ENCODE peak calls at places on chromosomes 4 and X, in ten cellular contexts. N is suprapubic skin, X is prostate gland, L is K562, Q is transverse colon, O is GM12878, Z is A549, B is HepG2, J is adrenal gland, E is GM12891. M is an unnamed sample.
A peak's percentile ranks its signal among the peaks of the same experiment; 100 is the strongest.

GRCh38 chr4:1401409-1402020 is 4.7 kb downstream of the NKX1-1 start:
- DNase-seq in N (peak; percentile 50), X (no peak), L (no peak), Q (no peak), O (no peak), Z (no peak), B (no peak), J (peak; percentile 7), E (peak; percentile 24), M (no peak)

GRCh38 chrX:140092121-140092520 is 126.8 kb upstream of the CXorf66 start:
- DNase-seq in N (no peak), X (no peak), L (no peak), Q (no peak), O (no peak), Z (no peak), B (no peak), J (no peak), E (no peak), M (no peak)

GRCh38 chrX:118523920-118524319 is 28.3 kb downstream of the DOCK11 start:
- DNase-seq in N (no peak), X (no peak), L (no peak), Q (no peak), O (no peak), Z (no peak), B (no peak), J (no peak), E (no peak), M (no peak)

GRCh38 chr4:131113704-131114103 is 2017.8 kb downstream of the C4orf33 start:
- DNase-seq in N (no peak), X (no peak), L (no peak), Q (no peak), O (no peak), Z (no peak), B (no peak), J (no peak), E (no peak), M (no peak)

GRCh38 chr4:142846105-142846728 is at the start of gene INPP4B:
- DNase-seq in N (no peak), X (peak; percentile 15), L (no peak), Q (peak; percentile 41), O (no peak), Z (peak; percentile 35), B (no peak), J (peak; percentile 46), E (no peak), M (peak; percentile 7)

GRCh38 chrX:134676440-134676839 is 18.2 kb upstream of the PLAC1 start:
- DNase-seq in N (no peak), X (no peak), L (no peak), Q (no peak), O (no peak), Z (peak; percentile 71), B (no peak), J (no peak), E (no peak), M (peak; percentile 18)

GRCh38 chr4:147963839-147964238 is 232.0 kb downstream of the ARHGAP10 start:
- DNase-seq in N (no peak), X (no peak), L (no peak), Q (no peak), O (no peak), Z (no peak), B (no peak), J (no peak), E (no peak), M (no peak)

GRCh38 chr4:80153800-80154546 is 43.3 kb upstream of the PRDM8 start:
- DNase-seq in N (no peak), X (no peak), L (no peak), Q (no peak), O (no peak), Z (no peak), B (no peak), J (no peak), E (no peak), M (no peak)

GRCh38 chr4:58587856-58588255 is 1477.7 kb upstream of the IGFBP7 start:
- DNase-seq in N (no peak), X (no peak), L (no peak), Q (no peak), O (no peak), Z (peak; percentile 56), B (peak; percentile 7), J (no peak), E (no peak), M (no peak)

GRCh38 chrX:120302434-120302833 is 8.8 kb downstream of the TMEM255A start:
- DNase-seq in N (no peak), X (no peak), L (no peak), Q (peak; percentile 37), O (peak; percentile 61), Z (no peak), B (no peak), J (no peak), E (no peak), M (no peak)

GRCh38 chr4:98506462-98507132 is 151.8 kb downstream of the TSPAN5 start:
- DNase-seq in N (no peak), X (no peak), L (peak; percentile 36), Q (no peak), O (no peak), Z (no peak), B (no peak), J (no peak), E (no peak), M (no peak)

GRCh38 chr4:136424052-136424451 is 1108.2 kb downstream of the PCDH18 start:
- DNase-seq in N (no peak), X (no peak), L (no peak), Q (no peak), O (no peak), Z (no peak), B (no peak), J (no peak), E (no peak), M (no peak)

GRCh38 chr4:6198278-6198677 is 2.1 kb downstream of the JAKMIP1 start:
- DNase-seq in N (no peak), X (no peak), L (no peak), Q (no peak), O (no peak), Z (no peak), B (no peak), J (no peak), E (no peak), M (no peak)

GRCh38 chrX:132636080-132636479 is 147.2 kb upstream of the MBNL3 start:
- DNase-seq in N (no peak), X (no peak), L (no peak), Q (no peak), O (no peak), Z (no peak), B (no peak), J (no peak), E (no peak), M (no peak)

GRCh38 chrX:50941638-50942037 is 31.1 kb downstream of the BMP15 start:
- DNase-seq in N (no peak), X (no peak), L (no peak), Q (peak; percentile 8), O (no peak), Z (peak; percentile 0), B (no peak), J (no peak), E (no peak), M (no peak)

GRCh38 chr4:180058731-180059215 is 2184.4 kb upstream of the TENM3 start:
- DNase-seq in N (no peak), X (peak; percentile 14), L (no peak), Q (peak; percentile 41), O (no peak), Z (peak; percentile 39), B (no peak), J (peak; percentile 91), E (no peak), M (peak; percentile 16)
- TF ChIP-seq POLR2A in N (no peak), X (no peak), L (no peak), Q (no peak), O (no peak), Z (no peak), B (no peak), J (peak; percentile 59), E (no peak), M (peak; percentile 14)

GRCh38 chr4:20883231-20883630 is 183.0 kb downstream of the PACRGL start:
- DNase-seq in N (no peak), X (no peak), L (no peak), Q (no peak), O (no peak), Z (peak; percentile 0), B (no peak), J (no peak), E (no peak), M (no peak)

GRCh38 chr4:20878806-20879205 is 178.5 kb downstream of the PACRGL start:
- DNase-seq in N (no peak), X (no peak), L (no peak), Q (no peak), O (no peak), Z (no peak), B (no peak), J (no peak), E (no peak), M (no peak)

GRCh38 chr4:20881658-20882057 is 181.4 kb downstream of the PACRGL start:
- DNase-seq in N (no peak), X (no peak), L (no peak), Q (no peak), O (no peak), Z (no peak), B (no peak), J (no peak), E (no peak), M (no peak)

GRCh38 chr4:20882500-20882899 is 182.2 kb downstream of the PACRGL start:
- DNase-seq in N (no peak), X (no peak), L (no peak), Q (no peak), O (no peak), Z (no peak), B (no peak), J (no peak), E (no peak), M (no peak)

DNA sequence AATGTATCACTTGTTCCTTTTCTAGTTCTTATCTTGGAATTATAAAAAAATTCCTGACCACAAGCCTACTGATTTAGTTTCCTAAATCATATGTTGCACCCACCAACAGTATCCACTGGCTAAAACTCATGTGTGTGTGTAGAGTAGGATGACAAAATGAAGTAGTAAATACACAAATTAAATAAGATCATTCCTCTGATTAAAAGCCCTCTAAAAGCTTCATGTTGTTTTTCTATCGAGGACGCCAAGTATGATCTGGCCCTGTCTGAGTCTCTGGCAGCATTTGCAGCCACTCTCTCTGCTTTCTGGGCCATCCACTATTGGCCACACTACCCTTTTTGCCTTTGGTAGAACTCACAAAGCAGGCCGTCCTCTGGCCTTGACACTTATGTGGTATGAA is 183.4 kb downstream of the PACRGL start:
- DNase-seq in N (no peak), X (peak; percentile 16), L (no peak), Q (no peak), O (no peak), Z (no peak), B (no peak), J (no peak), E (no peak), M (no peak)
- TF ChIP-seq POLR2A in N (no peak), X (no peak), L (no peak), Q (no peak), O (no peak), Z (no peak), B (no peak), J (no peak), E (no peak), M (no peak)

GRCh38 chr4:121278811-121279368 is 101.9 kb downstream of the QRFPR start:
- DNase-seq in N (no peak), X (no peak), L (no peak), Q (no peak), O (peak; percentile 47), Z (no peak), B (no peak), J (no peak), E (no peak), M (no peak)
- TF ChIP-seq POLR2A in N (no peak), X (no peak), L (no peak), Q (no peak), O (no peak), Z (no peak), B (no peak), J (no peak), E (no peak), M (no peak)

GRCh38 chr4:186644737-186645261 is 78.9 kb downstream of the FAT1 start:
- DNase-seq in N (no peak), X (no peak), L (no peak), Q (no peak), O (no peak), Z (no peak), B (peak; percentile 80), J (no peak), E (no peak), M (no peak)
- TF ChIP-seq POLR2A in N (no peak), X (no peak), L (no peak), Q (no peak), O (no peak), Z (no peak), B (no peak), J (no peak), E (no peak), M (no peak)